ENCODE peak calls at places on chromosomes 16 and 17, in six cellular contexts. T is stimulated activated CD4-positive, alpha-beta T cell treated with anti-CD3 and anti-CD28 coated beads, Interleukin-1b, Interleukin-23, amount 100 ng/mL, for 24 hours; Y is posterior vena cava; K is spleen; F is hypothalamus; B is HAP-1. X is an unnamed sample.

GRCh38 chr16:3058173-3059030 is 7.0 kb upstream of the IL32 start:
- DNase-seq in T (no peak), Y (peak), K (peak), F (no peak), B (peak), X (no peak)

GRCh38 chr16:89193576-89194293 is 6.6 kb downstream of the SLC22A31 start:
- DNase-seq in T (no peak), Y (peak), K (peak), F (no peak), B (no peak), X (no peak)

GRCh38 chr16:54411555-54411954 is 125.0 kb upstream of the IRX3 start:
- DNase-seq in T (no peak), Y (no peak), K (no peak), F (no peak), B (peak), X (no peak)

GRCh38 chr17:79527286-79527685 is 83.6 kb downstream of the RBFOX3 start:
- DNase-seq in T (no peak), Y (no peak), K (no peak), F (no peak), B (no peak), X (no peak)

GRCh38 chr17:66980896-66981295 is 16.4 kb downstream of the CACNG4 start:
- DNase-seq in T (no peak), Y (no peak), K (no peak), F (no peak), B (no peak), X (no peak)

GRCh38 chr16:85403693-85404092 is 209.4 kb upstream of the GSE1 start:
- DNase-seq in T (no peak), Y (peak), K (no peak), F (no peak), B (no peak), X (no peak)

GRCh38 chr16:88009566-88010342 is 58.5 kb downstream of the BANP start:
- DNase-seq in T (no peak), Y (no peak), K (no peak), F (no peak), B (peak), X (no peak)

GRCh38 chr17:73170921-73171320 is 6.1 kb downstream of the SSTR2 start:
- DNase-seq in T (no peak), Y (no peak), K (no peak), F (no peak), B (no peak), X (no peak)

GRCh38 chr17:35586569-35587073 is 501 bp upstream of the AP2B1 start:
- DNase-seq in T (no peak), Y (no peak), K (no peak), F (no peak), B (no peak), X (no peak)

GRCh38 chr16:1474047-1474446 is 781 bp downstream of the CLCN7 start:
- DNase-seq in T (no peak), Y (no peak), K (no peak), F (no peak), B (no peak), X (no peak)

GRCh38 chr16:31471241-31471874 is 594 bp upstream of the TGFB1I1 start:
- DNase-seq in T (no peak), Y (no peak), K (no peak), F (no peak), B (no peak), X (no peak)

GRCh38 chr16:5756969-5757368 is 659.4 kb upstream of the EEF2KMT start:
- DNase-seq in T (no peak), Y (no peak), K (no peak), F (no peak), B (no peak), X (no peak)

GRCh38 chr16:2884041-2884451 is 1.0 kb downstream of the FLYWCH2 start:
- DNase-seq in T (no peak), Y (no peak), K (peak), F (no peak), B (no peak), X (no peak)